ENCODE peak calls at places on chromosomes 11 and 22, in seven cellular contexts. B, D, I, L, C, F and J are unnamed samples.

GRCh38 chr11:96185220-96185768 is 157.7 kb downstream of the MAML2 start:
- DNase-seq in B (no peak), D (no peak), I (no peak), L (no peak), C (no peak), F (no peak), J (no peak)

GRCh38 chr11:61168292-61168691 is 7.1 kb upstream of the VPS37C start:
- DNase-seq in B (no peak), D (no peak), I (no peak), L (no peak), C (no peak), F (no peak), J (no peak)

GRCh38 chr22:29690481-29690880 is 29.3 kb upstream of the CABP7 start:
- DNase-seq in B (no peak), D (no peak), I (no peak), L (no peak), C (no peak), F (no peak), J (no peak)

GRCh38 chr11:70528046-70528793 is 129.9 kb downstream of the CTTN start:
- DNase-seq in B (no peak), D (no peak), I (no peak), L (no peak), C (no peak), F (no peak), J (no peak)

GRCh38 chr22:49826603-49827306 is 918 bp downstream of the BRD1 start:
- DNase-seq in B (peak), D (peak), I (peak), L (no peak), C (peak), F (peak), J (no peak)

GRCh38 chr22:49992921-49993648 is 19.5 kb downstream of the IL17REL start:
- DNase-seq in B (peak), D (peak), I (peak), L (no peak), C (peak), F (peak), J (no peak)

GRCh38 chr11:116861539-116861938 is 24.1 kb upstream of the APOA1 start:
- DNase-seq in B (no peak), D (no peak), I (peak), L (no peak), C (no peak), F (no peak), J (peak)

GRCh38 chr11:66339163-66339675 is 3.0 kb upstream of the RIN1 start:
- DNase-seq in B (peak), D (no peak), I (no peak), L (no peak), C (no peak), F (no peak), J (peak)

GRCh38 chr22:35631597-35631996 is 14.5 kb upstream of the MB start:
- DNase-seq in B (no peak), D (peak), I (no peak), L (no peak), C (peak), F (no peak), J (no peak)

GRCh38 chr11:134414036-134414731 is 2.1 kb upstream of the B3GAT1 start:
- DNase-seq in B (no peak), D (no peak), I (no peak), L (no peak), C (no peak), F (no peak), J (no peak)

GRCh38 chr11:62337682-62338181 is 484 bp downstream of the ASRGL1 start:
- DNase-seq in B (no peak), D (peak), I (peak), L (no peak), C (peak), F (peak), J (no peak)

GRCh38 chr22:40238425-40239344 is 61.0 kb downstream of the TNRC6B start:
- DNase-seq in B (no peak), D (peak), I (peak), L (peak), C (no peak), F (peak), J (peak)

GRCh38 chr11:88042238-88043032 is 132.8 kb downstream of the RAB38 start:
- DNase-seq in B (no peak), D (no peak), I (no peak), L (no peak), C (no peak), F (no peak), J (no peak)

GRCh38 chr11:119694334-119694733 is 34.7 kb downstream of the NECTIN1 start:
- DNase-seq in B (no peak), D (peak), I (no peak), L (no peak), C (peak), F (no peak), J (no peak)

GRCh38 chr11:45166604-45166897 is 20.1 kb downstream of the PRDM11 start:
- DNase-seq in B (no peak), D (no peak), I (no peak), L (no peak), C (no peak), F (no peak), J (no peak)

GRCh38 chr11:11558352-11558751 is 63.5 kb downstream of the GALNT18 start:
- DNase-seq in B (no peak), D (no peak), I (no peak), L (no peak), C (no peak), F (no peak), J (peak)

GRCh38 chr11:57779275-57779674 is 17.7 kb downstream of the CTNND1 start:
- DNase-seq in B (no peak), D (peak), I (peak), L (no peak), C (peak), F (no peak), J (no peak)

GRCh38 chr22:33659423-33659822 is 260.9 kb downstream of the LARGE1 start:
- DNase-seq in B (no peak), D (no peak), I (no peak), L (no peak), C (no peak), F (peak), J (no peak)

GRCh38 chr11:23570828-23571227 is 710.6 kb upstream of the CCDC179 start:
- DNase-seq in B (no peak), D (no peak), I (no peak), L (no peak), C (no peak), F (no peak), J (no peak)

GRCh38 chr11:67406969-67407699 is 3.3 kb downstream of the TBC1D10C start:
- DNase-seq in B (no peak), D (no peak), I (no peak), L (no peak), C (no peak), F (no peak), J (no peak)

GRCh38 chr11:100681064-100681502 is 6.0 kb upstream of the ARHGAP42 start:
- DNase-seq in B (no peak), D (peak), I (peak), L (no peak), C (peak), F (peak), J (peak)

GRCh38 chr11:114440121-114440860 is 1.0 kb downstream of the REXO2 start:
- DNase-seq in B (no peak), D (no peak), I (peak), L (no peak), C (no peak), F (no peak), J (no peak)

GRCh38 chr22:46560696-46561295 is 23.4 kb upstream of the CELSR1 start:
- DNase-seq in B (no peak), D (no peak), I (no peak), L (no peak), C (no peak), F (no peak), J (no peak)

GRCh38 chr11:115421338-115422012 is 82.7 kb downstream of the CADM1 start:
- DNase-seq in B (no peak), D (no peak), I (no peak), L (no peak), C (no peak), F (no peak), J (no peak)

GRCh38 chr22:38951734-38952133 is 5.7 kb upstream of the APOBEC3A start:
- DNase-seq in B (no peak), D (no peak), I (no peak), L (no peak), C (peak), F (no peak), J (no peak)

GRCh38 chr11:64447717-64448598 is 89.0 kb downstream of the RPS6KA4 start:
- DNase-seq in B (no peak), D (peak), I (peak), L (no peak), C (peak), F (peak), J (no peak)

DNA sequence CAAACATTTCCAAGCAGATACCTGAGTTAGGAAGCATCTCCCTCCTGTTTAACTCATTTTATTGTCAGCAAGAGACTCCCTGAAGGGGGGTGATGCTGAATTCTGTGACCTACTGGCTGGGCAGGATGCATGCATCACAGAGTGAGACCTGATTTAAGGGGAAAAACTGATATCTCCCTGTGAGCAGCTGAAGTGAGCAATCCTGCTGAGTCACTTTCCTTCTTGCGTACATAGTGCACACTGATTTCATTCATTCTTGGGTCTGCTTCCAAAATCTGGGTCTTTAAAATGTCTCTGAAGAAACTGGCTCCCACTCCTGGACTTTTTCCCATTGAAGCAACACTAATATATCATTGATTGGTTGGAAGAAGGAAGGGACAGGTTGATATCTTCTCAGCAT is 23.3 kb downstream of the P4HA3 start:
- DNase-seq in B (no peak), D (no peak), I (peak), L (peak), C (no peak), F (peak), J (peak)
- H3K27ac ChIP-seq in B (no peak), D (no peak), I (no peak), L (peak), C (no peak), F (peak), J (no peak)

DNA sequence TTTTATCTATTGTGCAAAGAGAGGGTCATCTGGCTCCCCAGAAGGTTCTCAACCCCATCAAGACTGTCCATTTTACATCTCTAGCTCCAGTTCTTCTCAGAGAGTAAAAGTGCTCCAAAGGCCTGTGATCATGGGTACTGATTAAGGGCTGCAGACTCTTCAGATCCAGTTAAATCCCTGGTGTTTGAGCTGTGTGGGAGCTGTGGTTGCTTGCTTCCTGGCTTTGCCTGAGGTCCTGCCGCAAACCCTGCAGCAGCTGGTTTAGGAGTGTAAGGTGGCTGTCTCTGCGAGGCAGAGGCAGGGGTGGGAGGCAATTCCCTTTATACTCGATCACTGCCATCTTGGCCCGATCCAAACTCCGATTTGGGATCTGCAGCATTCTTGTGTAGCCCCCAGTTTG is 1.2 kb downstream of the MRPL17 start:
- DNase-seq in B (no peak), D (no peak), I (peak), L (no peak), C (peak), F (no peak), J (no peak)
- H3K27ac ChIP-seq in B (peak), D (no peak), I (no peak), L (no peak), C (no peak), F (peak), J (no peak)

GRCh38 chr11:59800390-59801037 is 10.1 kb downstream of the MRPL16 start:
- DNase-seq in B (no peak), D (no peak), I (no peak), L (no peak), C (no peak), F (no peak), J (no peak)
- H3K27ac ChIP-seq in B (no peak), D (no peak), I (no peak), L (no peak), C (no peak), F (no peak), J (peak)

GRCh38 chr22:37805878-37806277 is 1.9 kb upstream of the GCAT start:
- DNase-seq in B (no peak), D (no peak), I (no peak), L (no peak), C (no peak), F (no peak), J (no peak)

GRCh38 chr22:37808294-37808657 is 542 bp downstream of the GCAT start:
- DNase-seq in B (no peak), D (no peak), I (peak), L (no peak), C (peak), F (no peak), J (no peak)

GRCh38 chr22:37806409-37807338 is 1.1 kb upstream of the GCAT start:
- DNase-seq in B (no peak), D (peak), I (peak), L (no peak), C (peak), F (no peak), J (no peak)

GRCh38 chr22:37809672-37810333 is 2.1 kb downstream of the GCAT start:
- DNase-seq in B (no peak), D (no peak), I (no peak), L (no peak), C (peak), F (no peak), J (no peak)

GRCh38 chr22:37807410-37808293 is at the start of gene GCAT:
- DNase-seq in B (peak), D (peak), I (peak), L (peak), C (peak), F (peak), J (peak)
- H3K27ac ChIP-seq in B (peak), D (peak), I (peak), L (peak), C (peak), F (peak), J (peak)

GRCh38 chr11:9851366-9851765 is 187.5 kb downstream of the SWAP70 start:
- DNase-seq in B (no peak), D (no peak), I (peak), L (no peak), C (no peak), F (no peak), J (no peak)
- H3K27ac ChIP-seq in B (no peak), D (no peak), I (peak), L (no peak), C (no peak), F (no peak), J (no peak)

DNA sequence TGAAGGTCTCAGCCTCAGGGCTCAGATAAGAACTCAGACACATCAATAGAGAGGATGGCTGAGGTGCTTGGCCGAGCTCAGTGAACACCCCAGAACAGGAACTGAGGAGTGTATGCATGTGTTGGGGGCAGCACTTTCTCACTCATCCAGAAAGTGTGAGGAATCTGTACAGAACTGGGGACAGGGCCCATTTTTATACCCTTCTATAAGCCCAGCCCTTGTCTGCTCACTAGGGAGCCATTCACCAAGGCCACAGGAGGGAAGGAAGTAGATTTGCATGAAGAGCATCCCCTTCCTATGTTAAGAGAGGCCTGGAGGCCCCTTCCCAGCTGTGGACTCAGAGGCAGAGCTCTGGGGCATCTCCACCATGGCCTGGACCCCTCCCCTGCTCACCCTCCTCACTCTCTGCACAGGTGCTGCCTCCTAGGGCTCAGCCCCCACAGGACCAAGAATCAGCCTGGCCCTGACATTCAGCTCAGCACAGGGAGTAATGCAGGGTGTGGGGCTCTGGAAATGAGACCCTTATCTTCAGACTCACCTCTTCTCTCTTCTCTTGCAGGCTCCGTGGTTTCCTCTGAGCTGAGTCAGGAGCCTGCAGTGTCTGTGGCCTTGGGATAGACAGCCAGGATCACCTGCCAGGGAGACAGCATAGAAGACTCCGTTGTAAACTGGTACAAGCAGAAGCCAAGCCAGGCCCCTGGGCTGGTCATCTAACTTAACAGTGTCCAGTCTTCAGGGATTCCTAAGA is 39.9 kb upstream of the GGTLC2 start:
- DNase-seq in B (no peak), D (no peak), I (no peak), L (no peak), C (no peak), F (no peak), J (no peak)
- H3K27ac ChIP-seq in B (no peak), D (no peak), I (no peak), L (no peak), C (no peak), F (no peak), J (no peak)

GRCh38 chr11:90176069-90176468 is 41.6 kb downstream of the NAALAD2 start:
- DNase-seq in B (no peak), D (no peak), I (no peak), L (no peak), C (no peak), F (no peak), J (no peak)

GRCh38 chr11:90179923-90180322 is 42.9 kb downstream of the CHORDC1 start:
- DNase-seq in B (no peak), D (no peak), I (no peak), L (no peak), C (no peak), F (no peak), J (no peak)

DNA sequence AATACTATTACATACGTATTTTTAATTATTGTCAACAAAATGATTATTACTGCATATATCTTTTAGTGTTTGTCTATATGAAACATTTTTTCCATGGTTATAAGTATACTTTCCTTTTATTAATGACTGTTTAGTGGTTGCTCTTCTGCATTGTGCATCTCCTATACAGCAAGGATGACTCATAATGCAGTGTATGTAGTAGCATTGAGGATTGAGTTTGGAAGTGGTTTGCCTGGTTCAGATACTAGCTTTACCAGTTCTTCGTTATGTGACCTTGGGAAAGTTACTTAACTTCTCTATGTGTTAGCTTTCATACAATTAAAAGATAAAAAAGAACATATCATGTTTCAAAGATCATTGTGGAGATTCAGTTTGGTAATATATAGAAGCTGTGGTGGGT is 44.1 kb downstream of the CHORDC1 start:
- DNase-seq in B (no peak), D (no peak), I (no peak), L (no peak), C (no peak), F (no peak), J (peak)
- H3K27ac ChIP-seq in B (no peak), D (no peak), I (no peak), L (no peak), C (no peak), F (no peak), J (no peak)

GRCh38 chr11:122850076-122850631 is 11.9 kb downstream of the CRTAM start:
- DNase-seq in B (peak), D (no peak), I (peak), L (no peak), C (no peak), F (no peak), J (no peak)
- H3K27ac ChIP-seq in B (peak), D (no peak), I (peak), L (no peak), C (no peak), F (no peak), J (no peak)